ENCODE peak calls at places on chromosomes 6 and 20, in nine cellular contexts. Y is COR-L47, Q is right atrium auricular region, T is HCT116, N is NCI-H774, X is LHCN-M2, E is NCI-H1436, O is RWPE1, W is cerebellar cortex. B is an unnamed sample.

GRCh38 chr6:10269814-10270472 is 144.9 kb downstream of the TFAP2A start:
- DNase-seq in O (no peak), X (peak; percentile 40), Q (no peak), E (no peak), W (no peak), N (no peak), Y (no peak), T (no peak), B (no peak)

GRCh38 chr20:36575066-36575743 is 1.8 kb downstream of the TGIF2 start:
- DNase-seq in O (peak; percentile 66), X (peak; percentile 34), Y (peak; percentile 86), T (no peak), Q (peak; percentile 65), W (no peak), E (no peak), N (no peak), B (peak; percentile 51)

GRCh38 chr6:24779416-24779815 is 4.7 kb downstream of the GMNN start:
- DNase-seq in Y (no peak), W (no peak), T (no peak), X (no peak), Q (no peak), O (no peak), E (no peak), N (no peak), B (no peak)

GRCh38 chr6:22399693-22400092 is 102.9 kb upstream of the PRL start:
- DNase-seq in O (peak; percentile 17), X (peak; percentile 43), W (no peak), E (no peak), Y (no peak), N (no peak), Q (no peak), T (no peak), B (no peak)

GRCh38 chr6:134146268-134147032 is 94.0 kb upstream of the SLC2A12 start:
- DNase-seq in N (no peak), Y (no peak), Q (no peak), O (no peak), X (no peak), E (no peak), T (no peak), W (no peak), B (no peak)

GRCh38 chr6:87941556-87942358 is 105.9 kb upstream of the SPACA1 start:
- DNase-seq in Q (no peak), E (no peak), W (no peak), X (peak; percentile 3), T (no peak), Y (no peak), O (no peak), N (no peak), B (no peak)

GRCh38 chr6:149482542-149483261 is 2.1 kb downstream of the ZC3H12D start:
- DNase-seq in W (no peak), X (no peak), O (no peak), T (no peak), Y (no peak), N (no peak), Q (no peak), E (no peak), B (peak; percentile 39)

GRCh38 chr6:15715851-15716250 is 53.0 kb upstream of the DTNBP1 start:
- DNase-seq in Q (no peak), T (no peak), O (no peak), W (no peak), E (no peak), Y (no peak), X (no peak), N (no peak), B (no peak)

GRCh38 chr20:34984756-34985261 is 29.1 kb downstream of the MYH7B start:
- DNase-seq in Y (no peak), W (no peak), E (no peak), Q (no peak), X (peak; percentile 24), T (no peak), O (peak; percentile 42), N (no peak), B (no peak)

GRCh38 chr20:36318166-36318565 is 12.0 kb downstream of the DLGAP4 start:
- DNase-seq in T (no peak), N (no peak), E (no peak), X (no peak), Q (no peak), O (no peak), W (no peak), Y (no peak), B (no peak)

GRCh38 chr6:112304680-112305079 is 42.5 kb upstream of the RFPL4B start:
- DNase-seq in Y (no peak), X (no peak), O (no peak), W (no peak), Q (no peak), E (no peak), T (no peak), N (no peak), B (no peak)

GRCh38 chr6:136775548-136775947 is 16.7 kb downstream of the MAP3K5 start:
- DNase-seq in Y (no peak), E (no peak), O (no peak), W (no peak), X (peak; percentile 46), Q (no peak), N (no peak), T (no peak), B (no peak)

GRCh38 chr6:134105903-134106302 is 53.5 kb upstream of the SLC2A12 start:
- DNase-seq in X (no peak), O (no peak), Y (no peak), W (no peak), T (no peak), N (no peak), E (no peak), Q (no peak), B (no peak)

GRCh38 chr6:116461563-116462507 is 660 bp downstream of the CALHM6 start:
- DNase-seq in Y (no peak), E (peak; percentile 5), T (no peak), W (no peak), Q (no peak), N (no peak), O (no peak), X (peak; percentile 57), B (no peak)

GRCh38 chr20:2470051-2470431 is 548 bp downstream of the SNRPB start:
- DNase-seq in X (peak; percentile 54), T (no peak), Q (no peak), O (peak; percentile 68), W (peak; percentile 27), Y (peak; percentile 16), E (peak; percentile 36), N (peak; percentile 39), B (peak; percentile 37)

GRCh38 chr6:27237089-27237723 is 10.3 kb upstream of the PRSS16 start:
- DNase-seq in N (peak; percentile 53), Q (no peak), Y (no peak), X (peak; percentile 76), T (peak; percentile 67), O (no peak), W (peak; percentile 57), E (no peak), B (no peak)

GRCh38 chr6:90397929-90398674 is 101.5 kb upstream of the BACH2 start:
- DNase-seq in E (no peak), T (no peak), Q (no peak), X (no peak), W (no peak), O (peak; percentile 9), N (no peak), Y (no peak), B (no peak)

GRCh38 chr20:6058684-6059295 is 4.9 kb upstream of the LRRN4 start:
- DNase-seq in N (peak; percentile 80), O (no peak), T (no peak), W (no peak), E (peak; percentile 25), Y (peak; percentile 73), Q (no peak), X (no peak), B (no peak)